ENCODE peak calls at places on chromosomes 6 and 20, in four cellular contexts. U, X, A and V are unnamed samples.
A peak's percentile ranks its signal among the peaks of the same experiment; 100 is the strongest.

GRCh38 chr6:28769626-28770402 is 154.0 kb downstream of the TRIM27 start:
- DNase-seq in U (no peak), X (no peak), A (no peak), V (no peak)

GRCh38 chr6:161204866-161205557 is 68.8 kb downstream of the AGPAT4 start:
- DNase-seq in U (no peak), X (peak; percentile 53), A (no peak), V (no peak)

GRCh38 chr6:56555438-56555872 is 87.2 kb downstream of the DST start:
- DNase-seq in U (no peak), X (no peak), A (no peak), V (no peak)

GRCh38 chr6:94389218-94389617 is 969.9 kb upstream of the EPHA7 start:
- DNase-seq in U (no peak), X (no peak), A (no peak), V (no peak)

GRCh38 chr6:114342086-114342825 is 567 bp downstream of the HS3ST5 start:
- DNase-seq in U (no peak), X (no peak), A (no peak), V (no peak)

GRCh38 chr6:87656857-87657256 is 45.2 kb downstream of the AKIRIN2 start:
- DNase-seq in U (no peak), X (no peak), A (peak; percentile 45), V (no peak)

GRCh38 chr20:44287272-44288097 is 23.5 kb downstream of the FITM2 start:
- DNase-seq in U (no peak), X (no peak), A (no peak), V (no peak)

GRCh38 chr6:111874030-111874425 is 776 bp upstream of the FYN start:
- DNase-seq in U (no peak), X (no peak), A (peak; percentile 85), V (peak; percentile 47)

GRCh38 chr6:142790257-142790656 is 154.7 kb downstream of the HIVEP2 start:
- DNase-seq in U (no peak), X (no peak), A (no peak), V (no peak)

GRCh38 chr20:35773154-35773751 is 1.4 kb downstream of the PHF20 start:
- DNase-seq in U (peak; percentile 11), X (no peak), A (peak; percentile 48), V (peak; percentile 54)

GRCh38 chr20:49245921-49246740 is 26.9 kb downstream of the DDX27 start:
- DNase-seq in U (no peak), X (peak; percentile 35), A (peak; percentile 69), V (no peak)

GRCh38 chr6:49551866-49552129 is 1.3 kb downstream of the C6orf141 start:
- DNase-seq in U (no peak), X (no peak), A (no peak), V (no peak)

GRCh38 chr6:39881851-39882566 is 52.3 kb downstream of the MOCS1 start:
- DNase-seq in U (no peak), X (peak; percentile 77), A (no peak), V (no peak)

GRCh38 chr6:135334169-135334568 is 153.1 kb downstream of the MYB start:
- DNase-seq in U (no peak), X (no peak), A (no peak), V (no peak)

GRCh38 chr6:45209762-45210161 is 118.4 kb upstream of the RUNX2 start:
- DNase-seq in U (no peak), X (no peak), A (no peak), V (no peak)

GRCh38 chr20:34058831-34059230 is 53.2 kb downstream of the EIF2S2 start:
- DNase-seq in U (no peak), X (no peak), A (peak; percentile 70), V (no peak)

GRCh38 chr6:37306026-37306425 is 47.8 kb upstream of the RNF8 start:
- DNase-seq in U (no peak), X (no peak), A (no peak), V (no peak)

GRCh38 chr20:38001981-38002380 is 31.3 kb downstream of the TTI1 start:
- DNase-seq in U (no peak), X (no peak), A (no peak), V (no peak)

GRCh38 chr6:152859225-152859624 is 108.6 kb downstream of the VIP start:
- DNase-seq in U (no peak), X (no peak), A (no peak), V (no peak)

GRCh38 chr6:159023893-159024292 is 20.9 kb downstream of the TAGAP start:
- DNase-seq in U (no peak), X (no peak), A (no peak), V (no peak)

GRCh38 chr6:71584712-71585436 is 296.3 kb downstream of the OGFRL1 start:
- DNase-seq in U (no peak), X (no peak), A (no peak), V (no peak)

GRCh38 chr6:137724495-137725211 is 142.4 kb upstream of the TNFAIP3 start:
- DNase-seq in U (no peak), X (no peak), A (no peak), V (no peak)

GRCh38 chr20:23131766-23132165 is 45.6 kb upstream of the CD93 start:
- DNase-seq in U (no peak), X (no peak), A (no peak), V (no peak)

GRCh38 chr20:31663838-31664695 is 26.4 kb downstream of the COX4I2 start:
- DNase-seq in U (no peak), X (no peak), A (no peak), V (no peak)

GRCh38 chr6:150936021-150936555 is 70.6 kb downstream of the MTHFD1L start:
- DNase-seq in U (no peak), X (no peak), A (no peak), V (no peak)

GRCh38 chr6:32685603-32686002 is 19.1 kb upstream of the HLA-DQB1 start:
- DNase-seq in U (no peak), X (no peak), A (peak; percentile 91), V (peak; percentile 22)